ENCODE peak calls at places on chromosomes 12 and 14, in six cellular contexts. One of them, this sample, is unnamed.

GRCh38 chr12:1590083-1590979 is 4.0 kb downstream of the FBXL14 start:
- DNase-seq in HCT116: no peak
- DNase-seq in HepG2: no peak
- DNase-seq in GM12878: no peak
- DNase-seq in H1: no peak
- DNase-seq in K562: no peak
- DNase-seq in this sample: peak; percentile 98

GRCh38 chr12:42086021-42086420 is 58.7 kb downstream of the GXYLT1 start:
- DNase-seq in HCT116: no peak
- DNase-seq in HepG2: no peak
- DNase-seq in GM12878: no peak
- DNase-seq in H1: no peak
- DNase-seq in K562: no peak
- DNase-seq in this sample: no peak

GRCh38 chr12:1607940-1608782 is 13.8 kb upstream of the FBXL14 start:
- DNase-seq in HCT116: no peak
- DNase-seq in HepG2: no peak
- DNase-seq in GM12878: no peak
- DNase-seq in H1: no peak
- DNase-seq in K562: no peak
- DNase-seq in this sample: no peak

GRCh38 chr12:44235674-44236073 is 399.8 kb downstream of the TMEM117 start:
- DNase-seq in HCT116: no peak
- DNase-seq in HepG2: no peak
- DNase-seq in GM12878: no peak
- DNase-seq in H1: no peak
- DNase-seq in K562: no peak
- DNase-seq in this sample: no peak

GRCh38 chr12:81077329-81077685 is 572 bp upstream of the ACSS3 start:
- DNase-seq in HCT116: no peak
- DNase-seq in HepG2: peak; percentile 79
- DNase-seq in GM12878: no peak
- DNase-seq in H1: peak; percentile 71
- DNase-seq in K562: no peak
- DNase-seq in this sample: peak; percentile 77

GRCh38 chr12:116455540-116456306 is 103.5 kb upstream of the MAP1LC3B2 start:
- DNase-seq in HCT116: peak; percentile 85
- DNase-seq in HepG2: no peak
- DNase-seq in GM12878: no peak
- DNase-seq in H1: no peak
- DNase-seq in K562: peak; percentile 61
- DNase-seq in this sample: no peak

GRCh38 chr12:109706747-109707469 is 6.7 kb upstream of the FAM222A start:
- DNase-seq in HCT116: no peak
- DNase-seq in HepG2: peak; percentile 94
- DNase-seq in GM12878: no peak
- DNase-seq in H1: no peak
- DNase-seq in K562: no peak
- DNase-seq in this sample: no peak

GRCh38 chr12:109770861-109771670 is 57.4 kb downstream of the FAM222A start:
- DNase-seq in HCT116: no peak
- DNase-seq in HepG2: no peak
- DNase-seq in GM12878: no peak
- DNase-seq in H1: no peak
- DNase-seq in K562: no peak
- DNase-seq in this sample: no peak

GRCh38 chr12:10966314-10966713 is 20.4 kb downstream of the TAS2R50 start:
- DNase-seq in HCT116: no peak
- DNase-seq in HepG2: no peak
- DNase-seq in GM12878: no peak
- DNase-seq in H1: no peak
- DNase-seq in K562: no peak
- DNase-seq in this sample: no peak

GRCh38 chr12:89796798-89797382 is 88.3 kb upstream of the ATP2B1 start:
- DNase-seq in HCT116: no peak
- DNase-seq in HepG2: no peak
- DNase-seq in GM12878: no peak
- DNase-seq in H1: no peak
- DNase-seq in K562: peak; percentile 15
- DNase-seq in this sample: no peak

GRCh38 chr14:54177861-54178591 is 218.8 kb upstream of the CDKN3 start:
- DNase-seq in HCT116: no peak
- DNase-seq in HepG2: no peak
- DNase-seq in GM12878: no peak
- DNase-seq in H1: no peak
- DNase-seq in K562: no peak
- DNase-seq in this sample: no peak

GRCh38 chr14:100783630-100784321 is 42.1 kb upstream of the MEG3 start:
- DNase-seq in HCT116: no peak
- DNase-seq in HepG2: no peak
- DNase-seq in GM12878: no peak
- DNase-seq in H1: no peak
- DNase-seq in K562: no peak
- DNase-seq in this sample: no peak

GRCh38 chr12:304815-305214 is 42.2 kb upstream of the SLC6A13 start:
- DNase-seq in HCT116: no peak
- DNase-seq in HepG2: no peak
- DNase-seq in GM12878: no peak
- DNase-seq in H1: no peak
- DNase-seq in K562: no peak
- DNase-seq in this sample: no peak

GRCh38 chr12:67915335-67915851 is 73.9 kb upstream of the IFNG-AS1 start:
- DNase-seq in HCT116: no peak
- DNase-seq in HepG2: peak; percentile 8
- DNase-seq in GM12878: no peak
- DNase-seq in H1: no peak
- DNase-seq in K562: no peak
- DNase-seq in this sample: no peak

GRCh38 chr12:47892819-47893218 is 12.0 kb downstream of the VDR start:
- DNase-seq in HCT116: no peak
- DNase-seq in HepG2: no peak
- DNase-seq in GM12878: no peak
- DNase-seq in H1: no peak
- DNase-seq in K562: no peak
- DNase-seq in this sample: no peak

GRCh38 chr12:122614839-122615238 is 87.8 kb downstream of the KNTC1 start:
- DNase-seq in HCT116: no peak
- DNase-seq in HepG2: no peak
- DNase-seq in GM12878: no peak
- DNase-seq in H1: no peak
- DNase-seq in K562: no peak
- DNase-seq in this sample: no peak

GRCh38 chr14:99753225-99754140 is 39.7 kb upstream of the EML1 start:
- DNase-seq in HCT116: no peak
- DNase-seq in HepG2: no peak
- DNase-seq in GM12878: no peak
- DNase-seq in H1: no peak
- DNase-seq in K562: no peak
- DNase-seq in this sample: no peak

GRCh38 chr12:32235251-32235650 is 128.6 kb downstream of the BICD1 start:
- DNase-seq in HCT116: no peak
- DNase-seq in HepG2: no peak
- DNase-seq in GM12878: no peak
- DNase-seq in H1: no peak
- DNase-seq in K562: no peak
- DNase-seq in this sample: no peak

GRCh38 chr14:74604896-74605295 is 7.1 kb downstream of the LTBP2 start:
- DNase-seq in HCT116: no peak
- DNase-seq in HepG2: no peak
- DNase-seq in GM12878: no peak
- DNase-seq in H1: no peak
- DNase-seq in K562: no peak
- DNase-seq in this sample: no peak

GRCh38 chr12:94980577-94980976 is 22.9 kb downstream of the NDUFA12 start:
- DNase-seq in HCT116: no peak
- DNase-seq in HepG2: no peak
- DNase-seq in GM12878: no peak
- DNase-seq in H1: no peak
- DNase-seq in K562: no peak
- DNase-seq in this sample: no peak

GRCh38 chr12:524167-524951 is 64.6 kb downstream of the B4GALNT3 start:
- DNase-seq in HCT116: no peak
- DNase-seq in HepG2: no peak
- DNase-seq in GM12878: no peak
- DNase-seq in H1: no peak
- DNase-seq in K562: no peak
- DNase-seq in this sample: no peak

GRCh38 chr12:124422570-124423523 is 128.0 kb downstream of the RFLNA start:
- DNase-seq in HCT116: peak; percentile 84
- DNase-seq in HepG2: peak; percentile 58
- DNase-seq in GM12878: no peak
- DNase-seq in H1: no peak
- DNase-seq in K562: peak; percentile 96
- DNase-seq in this sample: no peak
- H3K4me3 ChIP-seq in HCT116: peak overlapping the region; percentile 57
- H3K4me3 ChIP-seq in HepG2: peak overlapping the region; percentile 31
- H3K4me3 ChIP-seq in GM12878: no peak overlapping the region
- H3K4me3 ChIP-seq in H1: no peak overlapping the region
- H3K4me3 ChIP-seq in K562: peak overlapping the region; percentile 33
- H3K4me3 ChIP-seq in this sample: peak overlapping the region; percentile 32

GRCh38 chr12:111091036-111091435 is 170.7 kb upstream of the MYL2 start:
- DNase-seq in HCT116: no peak
- DNase-seq in HepG2: no peak
- DNase-seq in GM12878: no peak
- DNase-seq in H1: no peak
- DNase-seq in K562: no peak
- DNase-seq in this sample: no peak

GRCh38 chr12:111084605-111085004 is 164.2 kb upstream of the MYL2 start:
- DNase-seq in HCT116: no peak
- DNase-seq in HepG2: no peak
- DNase-seq in GM12878: no peak
- DNase-seq in H1: no peak
- DNase-seq in K562: no peak
- DNase-seq in this sample: no peak

GRCh38 chr12:111089616-111090015 is 169.2 kb upstream of the MYL2 start:
- DNase-seq in HCT116: no peak
- DNase-seq in HepG2: no peak
- DNase-seq in GM12878: no peak
- DNase-seq in H1: no peak
- DNase-seq in K562: no peak
- DNase-seq in this sample: no peak

GRCh38 chr12:111085100-111085499 is 164.7 kb upstream of the MYL2 start:
- DNase-seq in HCT116: no peak
- DNase-seq in HepG2: no peak
- DNase-seq in GM12878: no peak
- DNase-seq in H1: no peak
- DNase-seq in K562: no peak
- DNase-seq in this sample: peak; percentile 62

GRCh38 chr12:111088409-111088808 is 168.0 kb upstream of the MYL2 start:
- DNase-seq in HCT116: no peak
- DNase-seq in HepG2: no peak
- DNase-seq in GM12878: no peak
- DNase-seq in H1: no peak
- DNase-seq in K562: no peak
- DNase-seq in this sample: no peak
- H3K27me3 ChIP-seq in HCT116: peaks cover 21% of the 10 kb centered on the region
- H3K27me3 ChIP-seq in HepG2: peaks cover 27% of the 10 kb centered on the region
- H3K27me3 ChIP-seq in GM12878: peaks cover 2% of the 10 kb centered on the region
- H3K27me3 ChIP-seq in H1: no peaks in the 10 kb centered on the region
- H3K27me3 ChIP-seq in K562: peaks cover 17% of the 10 kb centered on the region
- H3K27me3 ChIP-seq in this sample: no peaks in the 10 kb centered on the region

GRCh38 chr12:77923882-77924281 is 93.2 kb downstream of the NAV3 start:
- DNase-seq in HCT116: no peak
- DNase-seq in HepG2: no peak
- DNase-seq in GM12878: no peak
- DNase-seq in H1: no peak
- DNase-seq in K562: no peak
- DNase-seq in this sample: no peak

GRCh38 chr12:77928078-77928477 is 97.4 kb downstream of the NAV3 start:
- DNase-seq in HCT116: no peak
- DNase-seq in HepG2: no peak
- DNase-seq in GM12878: no peak
- DNase-seq in H1: no peak
- DNase-seq in K562: no peak
- DNase-seq in this sample: no peak

GRCh38 chr12:77924703-77925102 is 94.0 kb downstream of the NAV3 start:
- DNase-seq in HCT116: no peak
- DNase-seq in HepG2: no peak
- DNase-seq in GM12878: no peak
- DNase-seq in H1: no peak
- DNase-seq in K562: no peak
- DNase-seq in this sample: no peak

GRCh38 chr12:77925536-77926108 is 94.9 kb downstream of the NAV3 start:
- DNase-seq in HCT116: peak; percentile 95
- DNase-seq in HepG2: peak; percentile 78
- DNase-seq in GM12878: peak; percentile 45
- DNase-seq in H1: peak; percentile 68
- DNase-seq in K562: peak; percentile 33
- DNase-seq in this sample: peak; percentile 77
- TF ChIP-seq ZNF274 in HCT116: no peak
- TF ChIP-seq ZNF274 in HepG2: no peak
- TF ChIP-seq ZNF274 in GM12878: no peak
- TF ChIP-seq ZNF274 in H1: no peak
- TF ChIP-seq ZNF274 in K562: no peak
- TF ChIP-seq ZNF274 in this sample: no peak

GRCh38 chr12:130051900-130052299 is 110.4 kb upstream of the FZD10 start:
- DNase-seq in HCT116: no peak
- DNase-seq in HepG2: no peak
- DNase-seq in GM12878: no peak
- DNase-seq in H1: no peak
- DNase-seq in K562: no peak
- DNase-seq in this sample: no peak
- H3K4me3 ChIP-seq in HCT116: no peak overlapping the region
- H3K4me3 ChIP-seq in HepG2: no peak overlapping the region
- H3K4me3 ChIP-seq in GM12878: no peak overlapping the region
- H3K4me3 ChIP-seq in H1: no peak overlapping the region
- H3K4me3 ChIP-seq in K562: no peak overlapping the region
- H3K4me3 ChIP-seq in this sample: no peak overlapping the region

This sample was measured in NT2/D1.